ENCODE peak calls at places on chromosomes 7 and 10, in four cellular contexts. E, B, I and P are unnamed samples.

GRCh38 chr10:61708841-61709240 is 46.1 kb downstream of the CABCOCO1 start:
- DNase-seq in E (no peak), B (no peak), I (no peak), P (no peak)

GRCh38 chr10:74292871-74293427 is 141.9 kb downstream of the ADK start:
- DNase-seq in E (no peak), B (no peak), I (no peak), P (no peak)

GRCh38 chr10:3850999-3851937 is 66.3 kb upstream of the KLF6 start:
- DNase-seq in B (no peak), I (peak; percentile 69), E (peak; percentile 45), P (peak; percentile 98)

GRCh38 chr7:110168010-110168409 is 922.9 kb upstream of the LRRN3 start:
- DNase-seq in I (no peak), B (no peak), E (no peak), P (no peak)

GRCh38 chr7:47416454-47417121 is 165.3 kb downstream of the TNS3 start:
- DNase-seq in I (no peak), E (no peak), B (no peak), P (no peak)

GRCh38 chr10:61835069-61835908 is 66.2 kb upstream of the ARID5B start:
- DNase-seq in B (no peak), E (no peak), I (peak; percentile 58), P (peak; percentile 27)

GRCh38 chr10:108385963-108386362 is 1221.5 kb upstream of the SORCS1 start:
- DNase-seq in I (no peak), E (no peak), B (no peak), P (no peak)

GRCh38 chr7:2009541-2010001 is 223.2 kb downstream of the MAD1L1 start:
- DNase-seq in I (no peak), E (peak; percentile 14), B (no peak), P (no peak)

GRCh38 chr10:60148266-60148840 is 241.3 kb downstream of the ANK3 start:
- DNase-seq in I (peak; percentile 87), E (no peak), B (no peak), P (no peak)

GRCh38 chr7:82481499-82482097 is 38.0 kb upstream of the CACNA2D1 start:
- DNase-seq in B (no peak), E (no peak), I (peak; percentile 34), P (no peak)

GRCh38 chr10:11797847-11798633 is 25.1 kb upstream of the PROSER2 start:
- DNase-seq in B (no peak), I (no peak), E (no peak), P (no peak)

GRCh38 chr7:18352339-18353255 is 143.0 kb upstream of the HDAC9 start:
- DNase-seq in B (no peak), I (peak; percentile 54), E (no peak), P (peak; percentile 26)

GRCh38 chr7:129356176-129356575 is 78.1 kb upstream of the STRIP2 start:
- DNase-seq in E (no peak), I (no peak), B (no peak), P (no peak)

GRCh38 chr10:96257944-96258343 is 13.4 kb downstream of the BLNK start:
- DNase-seq in I (no peak), E (peak; percentile 46), B (no peak), P (no peak)

GRCh38 chr7:151374726-151375125 is 33.1 kb downstream of the NUB1 start:
- DNase-seq in E (no peak), B (no peak), I (no peak), P (no peak)

GRCh38 chr7:139762886-139763285 is 14.9 kb downstream of the HIPK2 start:
- DNase-seq in I (no peak), B (no peak), E (no peak), P (no peak)

GRCh38 chr7:156473476-156474240 is 166.9 kb upstream of the RNF32 start:
- DNase-seq in E (no peak), B (no peak), I (peak; percentile 47), P (peak; percentile 10)

GRCh38 chr7:120931243-120931642 is 19.3 kb upstream of the ING3 start:
- DNase-seq in B (no peak), I (no peak), E (no peak), P (no peak)

GRCh38 chr7:155069992-155070827 is at the start of gene HTR5A:
- DNase-seq in I (peak; percentile 61), B (peak; percentile 23), E (peak; percentile 65), P (peak; percentile 41)

GRCh38 chr7:73560035-73560835 is 2.7 kb upstream of the BCL7B start:
- DNase-seq in B (no peak), I (peak; percentile 39), E (no peak), P (peak; percentile 51)

GRCh38 chr10:124608093-124608721 is 136.0 kb downstream of the FAM53B start:
- DNase-seq in E (no peak), B (no peak), I (no peak), P (no peak)

GRCh38 chr10:17669185-17669872 is 25.4 kb downstream of the STAM start:
- DNase-seq in I (no peak), E (no peak), B (no peak), P (no peak)

GRCh38 chr7:16817536-16817935 is 12.7 kb upstream of the AGR2 start:
- DNase-seq in I (peak; percentile 44), B (no peak), E (no peak), P (peak; percentile 81)

GRCh38 chr10:24617771-24618396 is 105.8 kb downstream of the ARHGAP21 start:
- DNase-seq in B (peak; percentile 17), I (peak; percentile 42), E (peak; percentile 36), P (no peak)

GRCh38 chr10:126527645-126528319 is 139.5 kb upstream of the ADAM12 start:
- DNase-seq in I (no peak), B (no peak), E (no peak), P (no peak)

GRCh38 chr10:32350811-32351342 is 3.9 kb upstream of the EPC1 start:
- DNase-seq in B (no peak), E (no peak), I (no peak), P (no peak)

GRCh38 chr10:110512461-110513187 is 14.9 kb downstream of the DUSP5 start:
- DNase-seq in B (no peak), E (no peak), I (no peak), P (no peak)

GRCh38 chr10:102134416-102134815 is 1.6 kb downstream of the PPRC1 start:
- DNase-seq in I (no peak), E (no peak), B (no peak), P (no peak)

GRCh38 chr7:65988084-65988483 is 6.1 kb upstream of the GUSB start:
- DNase-seq in B (no peak), E (no peak), I (no peak), P (no peak)

GRCh38 chr10:7245505-7245904 is 165.3 kb downstream of the SFMBT2 start:
- DNase-seq in I (no peak), B (no peak), E (no peak), P (no peak)

GRCh38 chr10:49298666-49298989 is 342 bp upstream of the C10orf71 start:
- DNase-seq in B (no peak), I (no peak), E (peak; percentile 56), P (no peak)

DNA sequence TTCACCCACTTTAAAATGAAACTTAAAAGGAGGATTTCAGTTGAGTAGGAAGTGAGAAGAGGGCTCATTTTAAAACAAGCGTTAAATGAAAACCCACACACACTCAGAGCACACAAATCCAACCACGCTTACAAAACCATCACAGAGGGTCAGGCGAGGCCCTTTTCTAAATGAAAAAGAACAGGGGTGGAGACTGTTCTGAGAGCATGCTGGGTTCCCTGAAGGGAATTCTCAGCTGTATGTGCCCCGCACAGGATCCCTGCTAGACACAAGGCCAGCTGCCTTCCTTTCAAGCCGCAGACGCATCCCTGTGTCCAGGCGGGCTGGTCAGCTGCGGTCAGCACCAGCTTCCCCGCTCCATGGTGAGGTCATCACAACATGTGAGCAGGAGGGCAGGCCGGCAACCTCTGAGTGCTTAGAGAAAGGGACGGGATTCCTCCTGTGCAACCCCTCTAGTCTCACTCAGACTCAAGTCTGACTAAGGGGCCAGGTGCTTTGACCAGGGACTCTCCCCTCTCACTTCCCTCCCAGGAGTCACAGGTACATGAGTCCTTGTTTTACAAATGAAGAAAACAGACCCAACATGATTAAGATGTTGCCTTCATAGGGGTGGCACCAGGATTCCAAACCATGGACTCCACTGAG is 111.9 kb downstream of the EGFR start:
- DNase-seq in B (peak; percentile 55), I (no peak), E (peak; percentile 52), P (no peak)
- H3K27ac ChIP-seq in B (peak overlapping the region; percentile 49), I (no peak overlapping the region), E (peak overlapping the region; percentile 79), P (peak overlapping the region; percentile 94)

DNA sequence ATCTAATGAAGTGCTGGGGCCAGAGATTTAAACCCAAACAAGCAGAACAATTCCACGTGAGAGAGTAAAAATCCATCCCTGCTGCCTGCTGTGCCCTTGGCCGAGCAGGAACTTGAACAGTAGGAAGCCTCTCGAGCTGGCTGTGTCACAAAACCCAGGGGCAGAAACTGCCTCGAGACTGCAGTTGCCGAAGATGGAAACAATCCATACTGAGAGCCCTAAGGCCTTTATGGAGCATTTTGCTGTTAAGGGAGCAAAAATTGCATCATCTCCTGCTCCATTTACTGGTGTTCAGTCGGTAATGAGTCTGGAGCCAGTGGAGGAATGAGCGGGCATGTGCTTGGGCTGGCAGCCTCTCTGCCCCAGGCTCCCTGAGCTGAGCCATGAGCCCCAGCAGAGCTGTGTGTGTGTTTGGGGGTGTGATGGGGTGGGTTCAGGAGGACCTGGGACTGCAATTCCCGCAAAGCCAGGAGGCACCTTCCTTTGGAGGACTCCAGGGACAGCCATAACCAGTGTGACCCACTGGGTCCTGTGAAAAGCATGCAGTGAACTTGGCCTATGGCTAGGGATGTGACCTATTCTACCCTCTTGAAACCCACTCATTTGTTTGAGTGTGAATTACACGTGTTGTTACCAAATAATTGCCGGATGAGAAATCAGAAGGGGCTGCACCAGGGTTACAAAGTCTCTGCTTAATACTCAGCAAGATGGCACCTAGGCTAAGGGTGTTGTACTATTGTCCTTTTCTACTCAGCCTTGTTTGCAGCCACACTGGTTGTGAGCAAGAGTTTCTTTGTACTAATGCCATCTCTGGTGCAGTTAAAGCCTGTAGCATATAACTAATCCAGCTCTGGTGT is 58.4 kb downstream of the CDHR3 start:
- DNase-seq in B (no peak), E (no peak), I (no peak), P (no peak)
- H3K27ac ChIP-seq in B (no peak overlapping the region), E (no peak overlapping the region), I (no peak overlapping the region), P (no peak overlapping the region)

GRCh38 chr10:44968101-44968886 is 8.7 kb downstream of the RASSF4 start:
- DNase-seq in E (peak; percentile 84), I (no peak), B (no peak), P (no peak)
- H3K27ac ChIP-seq in E (peak overlapping the region; percentile 71), I (no peak overlapping the region), B (peak overlapping the region; percentile 67), P (no peak overlapping the region)

GRCh38 chr10:79328737-79329504 is 18.3 kb upstream of the PPIF start:
- DNase-seq in B (no peak), I (no peak), E (no peak), P (peak; percentile 68)
- H3K27ac ChIP-seq in B (no peak overlapping the region), I (no peak overlapping the region), E (no peak overlapping the region), P (peak overlapping the region; percentile 97)

GRCh38 chr7:106063039-106063438 is 49.1 kb downstream of the SYPL1 start:
- DNase-seq in E (no peak), I (peak; percentile 45), B (no peak), P (no peak)

GRCh38 chr7:106064329-106064728 is 47.8 kb downstream of the SYPL1 start:
- DNase-seq in B (no peak), I (no peak), E (no peak), P (no peak)

GRCh38 chr7:106062521-106062931 is 49.6 kb downstream of the SYPL1 start:
- DNase-seq in B (no peak), I (peak; percentile 22), E (no peak), P (no peak)

GRCh38 chr7:106064836-106065559 is 47.1 kb downstream of the SYPL1 start:
- DNase-seq in E (peak; percentile 87), I (peak; percentile 88), B (peak; percentile 53), P (peak; percentile 93)

DNA sequence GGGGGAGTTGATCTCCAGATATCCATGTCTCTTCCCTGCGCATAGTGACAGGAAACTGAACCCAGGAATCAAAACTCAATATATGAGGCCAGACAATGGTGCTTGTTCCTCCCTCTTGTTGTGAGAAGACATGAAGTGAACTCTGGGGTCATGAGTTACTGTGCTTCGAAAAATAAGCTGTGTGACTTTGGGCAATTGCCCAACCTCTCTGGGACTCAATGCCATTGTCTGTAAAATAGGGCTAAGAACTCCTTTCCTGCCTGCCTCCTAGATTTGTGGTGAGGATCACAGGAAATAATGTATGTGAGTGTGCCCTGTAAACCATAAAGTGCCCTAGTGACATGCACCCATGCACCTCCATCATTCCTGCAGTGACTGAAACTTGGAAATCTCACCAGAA is 48.4 kb downstream of the SYPL1 start:
- DNase-seq in B (no peak), I (no peak), E (no peak), P (no peak)
- H3K27ac ChIP-seq in B (no peak overlapping the region), I (no peak overlapping the region), E (no peak overlapping the region), P (peak overlapping the region; percentile 92)